ENCODE peak calls at places on chromosomes 5 and 9, in five cellular contexts. U is omental fat pad, E is heart right ventricle, S is cardiac fibroblast, Q is right lobe of liver. W is an unnamed sample.
A peak's percentile ranks its signal among the peaks of the same experiment; 100 is the strongest.

GRCh38 chr9:69193685-69194032 is 19.6 kb downstream of the TJP2 start:
- DNase-seq in E (no peak), Q (no peak), S (no peak), U (no peak), W (no peak)

GRCh38 chr5:40717281-40717680 is 37.6 kb downstream of the PTGER4 start:
- DNase-seq in E (no peak), U (no peak), Q (no peak), S (peak; percentile 79), W (no peak)

GRCh38 chr5:56286015-56286992 is 53.2 kb upstream of the ANKRD55 start:
- DNase-seq in E (no peak), S (no peak), U (no peak), Q (no peak), W (no peak)

GRCh38 chr5:69001605-69002004 is 92.2 kb upstream of the SLC30A5 start:
- DNase-seq in U (no peak), S (no peak), E (no peak), Q (no peak), W (no peak)

GRCh38 chr9:16333697-16334096 is 536.8 kb downstream of the BNC2 start:
- DNase-seq in U (no peak), S (no peak), E (no peak), Q (no peak), W (no peak)

GRCh38 chr5:10856646-10857332 is 95.8 kb upstream of the DAP start:
- DNase-seq in S (peak; percentile 49), U (peak; percentile 33), E (peak; percentile 49), Q (no peak), W (peak; percentile 23)

GRCh38 chr5:66744040-66744439 is 147.8 kb downstream of the MAST4 start:
- DNase-seq in U (no peak), S (peak; percentile 70), E (peak; percentile 49), Q (no peak), W (no peak)

GRCh38 chr5:53913941-53914340 is 353.5 kb downstream of the NDUFS4 start:
- DNase-seq in U (no peak), E (no peak), Q (no peak), S (no peak), W (no peak)

GRCh38 chr5:110054240-110054639 is 364.5 kb downstream of the MAN2A1 start:
- DNase-seq in U (no peak), E (no peak), Q (no peak), S (peak; percentile 74), W (no peak)

GRCh38 chr5:53503819-53504218 is 23.4 kb downstream of the FST start:
- DNase-seq in E (no peak), S (peak; percentile 52), U (no peak), Q (no peak), W (no peak)

GRCh38 chr5:87340716-87341115 is 72.0 kb downstream of the CCNH start:
- DNase-seq in U (no peak), Q (no peak), S (peak; percentile 31), E (no peak), W (no peak)

GRCh38 chr9:124001865-124002525 is 9.6 kb upstream of the LHX2 start:
- DNase-seq in Q (no peak), E (no peak), U (no peak), S (no peak), W (no peak)

GRCh38 chr5:59540366-59540765 is 353.2 kb downstream of the PDE4D start:
- DNase-seq in Q (no peak), E (no peak), S (no peak), U (no peak), W (no peak)

GRCh38 chr5:78755822-78756429 is 107.4 kb upstream of the LHFPL2 start:
- DNase-seq in Q (no peak), U (no peak), E (no peak), S (no peak), W (no peak)

GRCh38 chr9:104322581-104322980 is 181.5 kb upstream of the OR13F1 start:
- DNase-seq in Q (no peak), S (no peak), U (no peak), E (no peak), W (no peak)

GRCh38 chr5:173772407-173773059 is 115.6 kb upstream of the CPEB4 start:
- DNase-seq in U (no peak), E (no peak), Q (no peak), S (no peak), W (no peak)

GRCh38 chr9:70285981-70286616 is 27.3 kb downstream of the SMC5 start:
- DNase-seq in U (no peak), E (no peak), S (no peak), Q (no peak), W (no peak)

GRCh38 chr5:2038337-2039179 is 155.8 kb upstream of the IRX4 start:
- DNase-seq in S (peak; percentile 21), Q (peak; percentile 82), U (no peak), E (peak; percentile 80), W (peak; percentile 57)

GRCh38 chr9:35771943-35772342 is 17.9 kb upstream of the MSMP start:
- DNase-seq in U (no peak), S (peak; percentile 32), E (no peak), Q (no peak), W (no peak)

GRCh38 chr5:57468481-57469165 is 14.0 kb downstream of the ACTBL2 start:
- DNase-seq in E (no peak), U (no peak), S (peak; percentile 90), Q (no peak), W (no peak)

GRCh38 chr5:134103998-134104612 is 10.4 kb upstream of the TCF7 start:
- DNase-seq in S (no peak), U (no peak), Q (no peak), E (no peak), W (no peak)

GRCh38 chr5:1424716-1425115 is 20.5 kb downstream of the SLC6A3 start:
- DNase-seq in E (no peak), S (no peak), Q (no peak), U (no peak), W (no peak)

GRCh38 chr5:10995891-10996290 is 234.9 kb upstream of the DAP start:
- DNase-seq in Q (no peak), U (no peak), S (no peak), E (no peak), W (no peak)

GRCh38 chr5:64612349-64612961 is 77.8 kb upstream of the SHISAL2B start:
- DNase-seq in E (no peak), Q (no peak), U (no peak), S (peak; percentile 82), W (no peak)

GRCh38 chr9:134395002-134395517 is 68.8 kb downstream of the RXRA start:
- DNase-seq in U (no peak), S (no peak), Q (no peak), E (no peak), W (no peak)

GRCh38 chr9:69931340-69931739 is 110.7 kb downstream of the CFAP95 start:
- DNase-seq in E (no peak), Q (no peak), S (peak; percentile 39), U (no peak), W (no peak)

GRCh38 chr5:143400541-143401252 is 2.8 kb downstream of the NR3C1 start:
- DNase-seq in S (peak; percentile 66), Q (no peak), U (no peak), E (no peak), W (no peak)

GRCh38 chr9:121249563-121249962 is 18.4 kb upstream of the GSN start:
- DNase-seq in S (no peak), E (no peak), U (no peak), Q (no peak), W (no peak)

DNA sequence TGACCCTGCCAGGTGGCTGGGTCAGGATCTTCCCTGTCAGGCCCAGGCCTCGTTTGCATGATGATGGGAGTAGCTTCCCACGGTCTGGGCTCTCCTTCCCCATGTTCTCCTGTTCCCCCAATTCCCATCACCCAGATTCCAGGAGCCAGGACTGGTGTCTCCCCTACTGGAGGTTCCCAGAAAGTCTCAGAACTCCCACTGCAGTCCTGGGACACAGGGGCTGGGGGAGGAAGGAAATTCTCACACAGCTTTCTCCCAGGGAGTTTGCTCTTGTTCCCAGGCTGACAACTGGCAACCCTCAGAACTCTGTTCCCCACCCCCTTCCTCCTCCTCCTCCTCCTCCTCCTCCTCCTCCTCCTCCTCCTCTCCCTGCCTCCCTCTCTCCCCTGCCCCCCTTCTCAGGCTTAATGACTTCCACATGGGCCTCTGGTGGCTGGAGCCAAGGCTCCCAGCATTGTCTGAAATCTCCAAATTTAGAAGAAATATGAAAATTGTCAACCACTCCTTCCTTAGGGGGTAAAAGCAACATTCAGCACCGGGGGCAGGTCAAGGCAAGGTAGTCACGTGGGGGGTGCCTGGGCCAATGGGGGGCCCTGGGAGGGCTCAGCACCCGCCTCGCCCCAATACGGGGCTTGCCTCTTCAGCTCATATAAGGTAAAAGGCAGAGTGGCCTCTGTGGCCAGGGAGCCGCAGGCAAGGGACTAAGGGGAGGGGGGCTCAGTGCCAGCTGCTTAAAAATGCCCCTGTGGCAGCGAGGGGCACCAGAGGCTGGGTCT is 27.3 kb upstream of the IL17B start:
- DNase-seq in Q (peak; percentile 57), E (peak; percentile 68), S (peak; percentile 94), U (no peak), W (no peak)
- TF ChIP-seq CTCF in Q (no peak), E (no peak), S (peak; percentile 17), U (no peak), W (no peak)

GRCh38 chr5:149962601-149963300 is 2.2 kb downstream of the SLC26A2 start:
- DNase-seq in Q (no peak), E (no peak), U (no peak), S (no peak), W (no peak)

GRCh38 chr5:149963722-149964121 is 3.2 kb downstream of the SLC26A2 start:
- DNase-seq in Q (no peak), U (no peak), S (no peak), E (no peak), W (no peak)

GRCh38 chr5:149960272-149961185 is at the start of gene SLC26A2:
- DNase-seq in S (peak; percentile 99), E (peak; percentile 96), U (peak; percentile 80), Q (peak; percentile 98), W (peak; percentile 88)

GRCh38 chr5:149961186-149961685 is 678 bp downstream of the SLC26A2 start:
- DNase-seq in S (peak; percentile 9), U (no peak), E (no peak), Q (no peak), W (no peak)

DNA sequence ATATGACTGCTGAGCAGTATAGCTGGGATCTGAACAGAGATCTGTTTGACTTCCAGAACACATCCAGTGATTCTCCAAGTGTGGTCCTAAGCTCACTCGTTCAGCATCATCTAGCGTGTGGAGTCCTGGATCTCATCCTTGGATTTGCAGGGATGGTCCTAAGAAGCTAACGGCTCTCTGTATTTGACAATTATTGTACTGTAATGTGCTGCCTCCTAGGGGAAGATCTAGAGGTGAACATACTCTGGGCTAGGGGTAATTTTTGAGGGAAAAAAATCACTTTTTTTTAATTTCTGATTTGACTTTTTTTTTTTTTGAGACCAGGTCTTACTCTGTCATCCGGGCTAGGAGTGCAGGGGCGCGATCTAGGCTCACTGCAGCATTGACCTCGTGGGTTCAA is 1.5 kb downstream of the SLC26A2 start:
- DNase-seq in E (no peak), S (peak; percentile 79), Q (no peak), U (no peak), W (no peak)
- TF ChIP-seq CTCF in E (peak; percentile 58), S (peak; percentile 73), Q (peak; percentile 28), U (no peak), W (no peak)

GRCh38 chr9:1941989-1942388 is 73.2 kb upstream of the SMARCA2 start:
- DNase-seq in E (no peak), Q (no peak), S (peak; percentile 13), U (no peak), W (no peak)
- TF ChIP-seq CTCF in E (no peak), Q (peak; percentile 39), S (peak; percentile 17), U (no peak), W (no peak)

DNA sequence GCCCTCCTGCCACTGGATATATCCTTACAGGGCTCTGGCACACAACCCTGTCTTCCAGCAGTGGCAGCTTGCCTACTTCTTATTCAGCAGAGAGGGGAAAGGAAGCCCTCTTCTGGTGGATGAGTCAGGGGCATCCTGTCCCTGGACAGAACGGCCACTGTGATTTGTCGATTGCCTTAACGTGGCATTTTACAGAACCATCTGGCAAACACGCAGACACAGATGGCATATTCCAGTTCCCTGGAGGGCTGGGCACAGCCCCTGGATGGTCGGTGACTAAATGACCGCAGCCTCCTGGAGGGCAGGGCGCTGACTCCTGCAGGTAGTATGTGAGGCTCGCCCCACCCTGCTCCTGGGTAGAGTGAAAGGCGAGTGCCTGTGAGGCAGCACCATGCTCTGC is 62.1 kb downstream of the DCP2 start:
- DNase-seq in U (no peak), E (no peak), S (peak; percentile 47), Q (no peak), W (no peak)
- TF ChIP-seq CTCF in U (no peak), E (no peak), S (no peak), Q (no peak), W (no peak)

W was measured in activated B cell treated with CpG ODN at 0.5 μM for 24 hours.